ENCODE peak calls at places on chromosome 1, in five cellular contexts. A is endothelial cell of umbilical vein, D is PC-9, Q is OCI-LY7, H is hepatocyte. C is an unnamed sample.

GRCh38 chr1:220881918-220882891 is 3.0 kb downstream of the HLX start:
- DNase-seq in A (no peak), D (no peak), Q (no peak), H (no peak), C (no peak)

GRCh38 chr1:25816112-25816718 is 3.5 kb upstream of the MTFR1L start:
- DNase-seq in A (no peak), D (no peak), Q (no peak), H (no peak), C (no peak)

GRCh38 chr1:183804382-183804781 is 538 bp upstream of the RGL1 start:
- DNase-seq in A (no peak), D (no peak), Q (no peak), H (no peak), C (no peak)

GRCh38 chr1:153760440-153760839 is 14.8 kb upstream of the SLC27A3 start:
- DNase-seq in A (no peak), D (no peak), Q (no peak), H (no peak), C (no peak)

GRCh38 chr1:205505791-205506190 is 1.3 kb downstream of the CDK18 start:
- DNase-seq in A (no peak), D (no peak), Q (no peak), H (peak), C (no peak)

GRCh38 chr1:157412308-157412707 is 140.0 kb downstream of the FCRL5 start:
- DNase-seq in A (no peak), D (no peak), Q (no peak), H (no peak), C (no peak)

GRCh38 chr1:207644852-207645631 is at the start of gene CR1L:
- DNase-seq in A (peak), D (no peak), Q (no peak), H (peak), C (peak)

GRCh38 chr1:117555806-117556205 is 50.0 kb upstream of the TENT5C start:
- DNase-seq in A (no peak), D (no peak), Q (no peak), H (no peak), C (no peak)

GRCh38 chr1:157114183-157115121 is 14.8 kb upstream of the ETV3L start:
- DNase-seq in A (no peak), D (no peak), Q (no peak), H (no peak), C (no peak)

GRCh38 chr1:24481098-24481497 is 21.5 kb upstream of the RCAN3 start:
- DNase-seq in A (no peak), D (no peak), Q (peak), H (no peak), C (no peak)

GRCh38 chr1:185603158-185603557 is 131.0 kb upstream of the HMCN1 start:
- DNase-seq in A (no peak), D (no peak), Q (peak), H (no peak), C (no peak)

GRCh38 chr1:1432951-1433803 is 2.3 kb upstream of the VWA1 start:
- DNase-seq in A (no peak), D (peak), Q (no peak), H (peak), C (no peak)

GRCh38 chr1:12052008-12052573 is 11.0 kb upstream of the TNFRSF8 start:
- DNase-seq in A (no peak), D (peak), Q (no peak), H (peak), C (peak)

GRCh38 chr1:178294654-178295053 is 200.8 kb downstream of the RASAL2 start:
- DNase-seq in A (no peak), D (no peak), Q (no peak), H (no peak), C (no peak)

DNA sequence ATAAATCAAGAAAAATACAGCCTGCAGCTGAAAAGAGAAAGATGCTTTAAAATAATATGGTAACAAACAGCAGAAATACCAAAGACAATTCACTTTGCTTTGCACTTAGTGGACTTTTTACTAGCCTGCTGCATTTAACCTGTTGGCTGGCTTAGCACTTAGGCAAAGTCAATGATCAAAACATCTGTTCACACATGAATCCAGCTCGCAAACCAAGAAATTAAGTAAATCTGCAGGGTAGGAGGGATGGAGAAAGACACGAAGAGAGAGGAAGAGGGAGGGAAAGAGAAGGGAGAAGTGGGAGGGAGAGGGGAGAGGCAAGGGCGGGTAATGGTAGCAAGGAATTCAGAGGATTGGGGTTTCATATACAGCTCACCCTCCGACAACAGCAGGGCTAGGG is 103.6 kb upstream of the RAB4A start:
- DNase-seq in A (no peak), D (no peak), Q (no peak), H (no peak), C (no peak)
- H3K4me2 ChIP-seq in A (no peak), D (no peak), Q (no peak), H (no peak), C (no peak)

DNA sequence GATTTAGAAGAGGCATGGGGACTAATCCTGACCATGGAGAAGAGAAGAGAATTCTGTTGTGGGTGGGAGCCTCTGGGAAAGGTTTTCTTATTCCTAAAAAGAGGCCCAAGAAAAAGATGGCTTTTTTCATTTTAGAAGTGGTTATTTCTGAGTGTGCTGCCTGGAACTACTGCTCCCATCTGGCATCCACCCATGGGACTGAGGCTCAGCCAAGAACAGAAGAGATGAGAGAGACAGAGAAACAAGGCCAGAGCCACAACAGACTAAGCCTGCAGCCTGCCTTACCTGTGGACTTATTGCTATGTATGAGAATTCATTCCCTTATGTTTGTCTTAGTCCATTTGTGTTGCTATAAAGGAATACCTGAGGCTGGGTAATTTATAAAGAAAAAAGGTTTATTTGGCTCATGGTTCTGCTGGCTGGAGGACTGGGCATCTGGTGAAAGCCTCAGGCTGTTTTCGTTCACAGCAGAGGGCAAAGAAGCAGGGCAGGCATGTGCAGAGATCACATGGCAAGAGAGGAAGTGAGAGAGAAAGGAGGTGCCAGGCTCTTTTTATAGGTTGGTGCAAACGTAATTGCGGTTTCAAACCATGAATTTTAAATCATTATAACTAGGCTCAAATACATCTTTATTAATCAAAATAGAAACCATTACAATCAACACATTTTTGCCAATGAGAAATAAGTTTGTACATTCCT is 57.5 kb upstream of the PRDM2 start:
- DNase-seq in A (no peak), D (no peak), Q (peak), H (no peak), C (no peak)
- H3K4me2 ChIP-seq in A (no peak), D (no peak), Q (peak), H (no peak), C (no peak)

GRCh38 chr1:89898150-89898549 is 77.3 kb downstream of the LRRC8D start:
- DNase-seq in A (peak), D (no peak), Q (no peak), H (no peak), C (no peak)

GRCh38 chr1:89901957-89902669 is 81.3 kb downstream of the LRRC8D start:
- DNase-seq in A (no peak), D (no peak), Q (no peak), H (peak), C (no peak)

GRCh38 chr1:89898695-89899470 is 78.1 kb downstream of the LRRC8D start:
- DNase-seq in A (no peak), D (no peak), Q (no peak), H (no peak), C (no peak)

GRCh38 chr1:89900323-89900722 is 79.5 kb downstream of the LRRC8D start:
- DNase-seq in A (no peak), D (no peak), Q (no peak), H (no peak), C (no peak)

GRCh38 chr1:89900791-89901708 is 80.2 kb downstream of the LRRC8D start:
- DNase-seq in A (no peak), D (no peak), Q (peak), H (no peak), C (no peak)
- H3K4me2 ChIP-seq in A (no peak), D (no peak), Q (no peak), H (peak), C (no peak)

GRCh38 chr1:234936631-234937389 is 191.8 kb downstream of the TOMM20 start:
- DNase-seq in A (no peak), D (no peak), Q (no peak), H (no peak), C (no peak)
- H3K4me2 ChIP-seq in A (no peak), D (no peak), Q (no peak), H (no peak), C (no peak)